ENCODE peak calls at places on chromosomes 16 and 17, in eight cellular contexts. A, W, J, X, R, G, O and U are unnamed samples.

GRCh38 chr16:4454618-4455017 is 19.8 kb downstream of the NMRAL1 start:
- DNase-seq in A (no peak), W (no peak), J (peak), X (no peak), R (no peak), G (no peak), O (no peak), U (no peak)

GRCh38 chr17:40326014-40326831 is 17.2 kb downstream of the RARA start:
- DNase-seq in A (no peak), W (no peak), J (no peak), X (no peak), R (no peak), G (peak), O (no peak), U (no peak)

GRCh38 chr16:2472488-2472864 is 1.4 kb downstream of the NTN3 start:
- DNase-seq in A (no peak), W (no peak), J (no peak), X (no peak), R (no peak), G (no peak), O (no peak), U (no peak)

GRCh38 chr17:31726980-31727427 is 132.0 kb downstream of the COPRS start:
- DNase-seq in A (no peak), W (peak), J (no peak), X (no peak), R (peak), G (no peak), O (peak), U (no peak)

GRCh38 chr17:69525920-69526841 is 111.7 kb downstream of the MAP2K6 start:
- DNase-seq in A (peak), W (peak), J (peak), X (peak), R (peak), G (no peak), O (peak), U (peak)

GRCh38 chr16:81600275-81600674 is 155.7 kb downstream of the CMIP start:
- DNase-seq in A (peak), W (peak), J (no peak), X (no peak), R (peak), G (no peak), O (peak), U (no peak)

GRCh38 chr16:86604436-86605220 is 26.3 kb downstream of the FOXL1 start:
- DNase-seq in A (no peak), W (no peak), J (no peak), X (no peak), R (no peak), G (peak), O (no peak), U (no peak)

GRCh38 chr16:83533193-83533592 is 274.6 kb upstream of the HSBP1 start:
- DNase-seq in A (no peak), W (peak), J (no peak), X (peak), R (peak), G (no peak), O (no peak), U (no peak)

GRCh38 chr17:80260791-80261158 is at the start of gene RNF213:
- DNase-seq in A (peak), W (peak), J (peak), X (peak), R (no peak), G (peak), O (peak), U (no peak)

GRCh38 chr16:25343976-25344375 is 86.3 kb upstream of the ZKSCAN2 start:
- DNase-seq in A (no peak), W (no peak), J (no peak), X (no peak), R (no peak), G (no peak), O (no peak), U (no peak)

GRCh38 chr16:83907926-83908325 is 9.0 kb downstream of the MLYCD start:
- DNase-seq in A (no peak), W (no peak), J (no peak), X (no peak), R (no peak), G (no peak), O (peak), U (no peak)

GRCh38 chr16:14325502-14325901 is 254.4 kb downstream of the MRTFB start:
- DNase-seq in A (no peak), W (no peak), J (no peak), X (no peak), R (no peak), G (no peak), O (no peak), U (no peak)

GRCh38 chr16:26374279-26374925 is 682.6 kb downstream of the HS3ST4 start:
- DNase-seq in A (no peak), W (no peak), J (no peak), X (no peak), R (no peak), G (no peak), O (no peak), U (no peak)